ENCODE peak calls at places on chromosome 20, in four cellular contexts. Q is HCT116, G is HepG2, K is K562. H is an unnamed sample.
A peak's percentile ranks its signal among the peaks of the same experiment; 100 is the strongest.

GRCh38 chr20:63739129-63740069 is at the start of gene SLC2A4RG:
- DNase-seq in G (peak; percentile 94), K (peak; percentile 97), Q (no peak), H (no peak)

GRCh38 chr20:17898548-17898994 is 70.0 kb downstream of the SNX5 start:
- DNase-seq in K (peak; percentile 60), Q (peak; percentile 56), G (peak; percentile 80), H (peak; percentile 53)

GRCh38 chr20:53712212-53712977 is 118.8 kb upstream of the ZNF217 start:
- DNase-seq in Q (no peak), K (no peak), G (peak; percentile 31), H (no peak)

GRCh38 chr20:50224553-50225255 is 34.1 kb downstream of the CEBPB start:
- DNase-seq in Q (no peak), K (peak; percentile 35), G (no peak), H (no peak)

GRCh38 chr20:17843246-17844132 is 125.1 kb downstream of the SNX5 start:
- DNase-seq in Q (peak; percentile 88), G (no peak), K (no peak), H (peak; percentile 69)

GRCh38 chr20:46348231-46348803 is 40.0 kb upstream of the CDH22 start:
- DNase-seq in G (no peak), K (peak; percentile 35), Q (no peak), H (no peak)

GRCh38 chr20:45410887-45411286 is 2.8 kb downstream of the DBNDD2 start:
- DNase-seq in G (no peak), K (no peak), Q (no peak), H (no peak)

GRCh38 chr20:25248501-25249172 is 752 bp downstream of the PYGB start:
- DNase-seq in G (no peak), Q (no peak), K (peak; percentile 31), H (no peak)

GRCh38 chr20:39195495-39196129 is 233.5 kb downstream of the DHX35 start:
- DNase-seq in K (peak; percentile 12), Q (no peak), G (no peak), H (no peak)

GRCh38 chr20:47972916-47973309 is 187.6 kb upstream of the SULF2 start:
- DNase-seq in G (no peak), Q (no peak), K (no peak), H (no peak)

GRCh38 chr20:9290331-9290730 is 221.4 kb downstream of the PLCB4 start:
- DNase-seq in G (no peak), K (no peak), Q (no peak), H (no peak)

GRCh38 chr20:53124075-53124532 is 151.9 kb downstream of the TSHZ2 start:
- DNase-seq in K (no peak), G (no peak), Q (no peak), H (no peak)

GRCh38 chr20:62652051-62652893 is 10.0 kb downstream of the SLCO4A1 start:
- DNase-seq in Q (peak; percentile 33), K (peak; percentile 76), G (peak; percentile 90), H (peak; percentile 87)

GRCh38 chr20:45545754-45546453 is 1.3 kb downstream of the EPPIN start:
- DNase-seq in K (peak; percentile 29), Q (peak; percentile 21), G (peak; percentile 48), H (no peak)

GRCh38 chr20:24721891-24722530 is 227.1 kb upstream of the CST7 start:
- DNase-seq in K (no peak), G (no peak), Q (no peak), H (no peak)

DNA sequence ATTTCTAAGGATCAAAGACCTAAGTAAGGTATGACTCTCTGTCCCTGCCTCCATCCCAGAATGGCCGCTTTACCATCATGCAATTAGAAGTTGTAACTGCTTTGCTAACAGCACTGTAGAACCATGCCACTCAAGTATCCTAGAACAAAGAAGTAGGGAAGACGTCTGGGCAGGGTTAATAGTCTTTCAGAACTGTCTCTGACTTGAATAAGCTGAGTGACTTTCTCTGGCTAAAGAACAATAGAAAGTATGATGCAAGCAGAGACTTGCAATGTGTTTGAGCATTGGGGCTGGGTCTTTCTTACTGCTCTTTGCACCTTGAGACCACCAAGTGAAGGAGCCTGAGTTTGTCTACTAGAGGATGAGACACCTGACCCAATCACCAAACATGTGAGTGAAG is 279.6 kb upstream of the JAG1 start:
- DNase-seq in Q (no peak), K (no peak), G (no peak), H (no peak)
- H3K27ac ChIP-seq in Q (no peak overlapping the region), K (no peak overlapping the region), G (no peak overlapping the region), H (no peak overlapping the region)

DNA sequence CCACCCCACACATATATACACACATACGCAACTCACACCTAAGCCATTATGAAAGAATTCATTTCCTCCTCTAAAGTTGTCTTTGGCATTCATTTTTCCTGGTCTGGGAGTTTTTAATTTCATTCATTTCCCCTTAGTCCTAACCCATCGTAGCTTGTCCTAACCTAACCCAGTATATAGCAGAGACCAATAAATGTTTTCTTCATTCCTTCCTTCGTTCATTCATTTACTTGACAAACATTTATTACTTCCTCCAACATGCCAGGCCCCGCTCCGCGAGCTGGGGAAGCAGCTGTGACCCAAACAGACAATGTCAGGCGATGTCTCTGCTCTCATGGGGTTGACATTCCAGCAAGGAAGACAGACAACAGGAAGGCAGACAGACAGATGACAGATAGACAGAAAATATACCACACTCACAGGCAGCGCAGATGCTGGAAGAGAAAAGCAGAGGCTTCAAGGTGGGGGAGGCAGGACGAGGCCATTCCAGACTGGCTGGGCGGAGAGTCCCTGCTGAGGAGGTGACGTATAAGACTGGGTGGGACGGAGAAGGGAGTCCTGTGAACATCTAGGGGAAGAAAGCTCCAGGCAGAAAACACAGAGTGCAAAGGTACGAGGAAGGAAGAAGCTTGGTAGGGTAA is 33.7 kb upstream of the SIRPA start:
- DNase-seq in K (no peak), Q (no peak), G (no peak), H (no peak)
- TF ChIP-seq TCF7L2 in K (no peak), Q (no peak), G (no peak), H (no peak)

GRCh38 chr20:33645072-33645358 is 17.1 kb upstream of the C20orf144 start:
- DNase-seq in G (no peak), K (peak; percentile 16), Q (no peak), H (no peak)
- TF ChIP-seq POLR2AphosphoS5 in G (no peak), K (no peak), Q (no peak), H (no peak)

GRCh38 chr20:38165966-38166706 is 1.1 kb upstream of the TGM2 start:
- DNase-seq in K (no peak), Q (no peak), G (peak; percentile 55), H (no peak)
- H3K27ac ChIP-seq in K (no peak overlapping the region), Q (no peak overlapping the region), G (no peak overlapping the region), H (peak overlapping the region; percentile 6)